ENCODE peak calls at places on chromosomes 3 and 15, in four cellular contexts. Z, A, O and D are unnamed samples.

GRCh38 chr3:195467641-195468390 is 25.0 kb upstream of the ACAP2 start:
- DNase-seq in Z (no peak), A (no peak), O (no peak), D (peak; percentile 48)

GRCh38 chr15:55108448-55108847 is 88.3 kb downstream of the RSL24D1 start:
- DNase-seq in Z (no peak), A (no peak), O (no peak), D (no peak)

GRCh38 chr3:186566772-186567071 is 417 bp downstream of the TBCCD1 start:
- DNase-seq in Z (peak; percentile 12), A (no peak), O (no peak), D (no peak)

GRCh38 chr15:48547305-48547704 is 98.2 kb downstream of the FBN1 start:
- DNase-seq in Z (peak; percentile 80), A (no peak), O (no peak), D (peak; percentile 54)

GRCh38 chr3:35633332-35634124 is 5.8 kb upstream of the ARPP21 start:
- DNase-seq in Z (peak; percentile 34), A (no peak), O (no peak), D (no peak)

GRCh38 chr3:135456182-135456790 is 509.2 kb upstream of the PPP2R3A start:
- DNase-seq in Z (no peak), A (no peak), O (no peak), D (no peak)

GRCh38 chr3:78659386-78659987 is 1108.3 kb downstream of the ROBO1 start:
- DNase-seq in Z (peak; percentile 75), A (peak; percentile 23), O (no peak), D (peak; percentile 62)

GRCh38 chr15:41943543-41944312 is 28.6 kb downstream of the EHD4 start:
- DNase-seq in Z (no peak), A (no peak), O (no peak), D (no peak)

GRCh38 chr15:27232876-27233275 is 261.9 kb downstream of the GABRG3 start:
- DNase-seq in Z (no peak), A (no peak), O (no peak), D (no peak)

GRCh38 chr3:128431803-128432300 is 34.8 kb downstream of the DNAJB8 start:
- DNase-seq in Z (no peak), A (no peak), O (no peak), D (no peak)

GRCh38 chr3:131077904-131078303 is 51.2 kb downstream of the NEK11 start:
- DNase-seq in Z (no peak), A (no peak), O (no peak), D (no peak)

GRCh38 chr3:159080821-159081220 is 279.0 kb downstream of the MFSD1 start:
- DNase-seq in Z (no peak), A (no peak), O (no peak), D (no peak)

GRCh38 chr3:22296641-22297040 is 545.6 kb upstream of the ZNF385D start:
- DNase-seq in Z (peak; percentile 60), A (no peak), O (no peak), D (peak; percentile 58)

GRCh38 chr15:68199340-68199739 is 5.8 kb downstream of the CALML4 start:
- DNase-seq in Z (no peak), A (no peak), O (no peak), D (no peak)

GRCh38 chr3:144770291-144770690 is 798.7 kb downstream of the DIPK2A start:
- DNase-seq in Z (no peak), A (no peak), O (no peak), D (no peak)

GRCh38 chr3:69764861-69765260 is 25.6 kb downstream of the MITF start:
- DNase-seq in Z (no peak), A (no peak), O (no peak), D (no peak)

GRCh38 chr3:119497824-119498187 is 541 bp upstream of the TIMMDC1 start:
- DNase-seq in Z (peak; percentile 46), A (no peak), O (peak; percentile 33), D (peak; percentile 30)

GRCh38 chr15:95362306-95362705 is 968.2 kb upstream of the NR2F2 start:
- DNase-seq in Z (no peak), A (no peak), O (no peak), D (no peak)

GRCh38 chr3:7367968-7368367 is 507.1 kb downstream of the GRM7 start:
- DNase-seq in Z (no peak), A (no peak), O (no peak), D (no peak)

GRCh38 chr15:71114066-71114680 is 1.1 kb upstream of the THSD4 start:
- DNase-seq in Z (no peak), A (no peak), O (no peak), D (no peak)

GRCh38 chr3:73786346-73786807 is 161.6 kb upstream of the PDZRN3 start:
- DNase-seq in Z (peak; percentile 97), A (peak; percentile 73), O (no peak), D (peak; percentile 97)

GRCh38 chr3:42706721-42707619 is 4.4 kb upstream of the HHATL start:
- DNase-seq in Z (no peak), A (no peak), O (peak; percentile 3), D (no peak)

GRCh38 chr3:120059081-120059864 is 35.0 kb downstream of the GSK3B start:
- DNase-seq in Z (no peak), A (no peak), O (no peak), D (no peak)

GRCh38 chr15:83582386-83582785 is 71.5 kb upstream of the ADAMTSL3 start:
- DNase-seq in Z (peak; percentile 45), A (no peak), O (no peak), D (peak; percentile 12)

GRCh38 chr3:125154800-125155269 is 57.7 kb downstream of the SLC12A8 start:
- DNase-seq in Z (no peak), A (no peak), O (no peak), D (no peak)

GRCh38 chr3:102038477-102039142 is 189.3 kb downstream of the NFKBIZ start:
- DNase-seq in Z (no peak), A (no peak), O (no peak), D (no peak)

GRCh38 chr15:100196326-100197058 is 145.3 kb downstream of the ADAMTS17 start:
- DNase-seq in Z (no peak), A (no peak), O (no peak), D (no peak)

GRCh38 chr15:60397772-60398445 is at the start of gene ANXA2:
- DNase-seq in Z (peak; percentile 90), A (no peak), O (peak; percentile 86), D (peak; percentile 88)

GRCh38 chr3:189806171-189806951 is 175.2 kb downstream of the TP63 start:
- DNase-seq in Z (peak; percentile 6), A (no peak), O (no peak), D (no peak)

GRCh38 chr3:106013971-106014370 is 145.2 kb upstream of the CBLB start:
- DNase-seq in Z (peak; percentile 81), A (peak; percentile 83), O (no peak), D (peak; percentile 99)

GRCh38 chr15:62306851-62307504 is 141.9 kb upstream of the C2CD4B start:
- DNase-seq in Z (peak; percentile 84), A (peak; percentile 23), O (peak; percentile 21), D (peak; percentile 83)

GRCh38 chr3:74501001-74501400 is 113.5 kb downstream of the CNTN3 start:
- DNase-seq in Z (no peak), A (no peak), O (no peak), D (peak; percentile 10)

GRCh38 chr3:151047636-151048035 is 37.8 kb upstream of the MED12L start:
- DNase-seq in Z (peak; percentile 80), A (no peak), O (no peak), D (peak; percentile 20)

GRCh38 chr3:163132111-163132510 is 1635.5 kb downstream of the OTOL1 start:
- DNase-seq in Z (no peak), A (no peak), O (no peak), D (no peak)

GRCh38 chr3:93962798-93963197 is 10.9 kb downstream of the PROS1 start:
- DNase-seq in Z (no peak), A (no peak), O (no peak), D (no peak)

GRCh38 chr15:90807074-90807646 is 61.2 kb upstream of the FURIN start:
- DNase-seq in Z (no peak), A (no peak), O (no peak), D (no peak)

GRCh38 chr15:48363474-48363873 is 32.2 kb downstream of the DUT start:
- DNase-seq in Z (no peak), A (no peak), O (no peak), D (no peak)

GRCh38 chr3:14404396-14405119 is 2.2 kb downstream of the SLC6A6 start:
- DNase-seq in Z (no peak), A (no peak), O (no peak), D (no peak)

GRCh38 chr3:14403636-14404395 is 1.4 kb downstream of the SLC6A6 start:
- DNase-seq in Z (peak; percentile 56), A (no peak), O (peak; percentile 72), D (no peak)

GRCh38 chr3:14405120-14405885 is 2.9 kb downstream of the SLC6A6 start:
- DNase-seq in Z (peak; percentile 60), A (no peak), O (no peak), D (no peak)

GRCh38 chr3:14401692-14402303 is 608 bp upstream of the SLC6A6 start:
- DNase-seq in Z (no peak), A (no peak), O (peak; percentile 42), D (no peak)

GRCh38 chr3:14402304-14402811 is at the start of gene SLC6A6:
- DNase-seq in Z (peak; percentile 89), A (peak; percentile 84), O (peak; percentile 96), D (peak; percentile 88)
- TF ChIP-seq CTCF in Z (peak; percentile 33), A (peak; percentile 47), O (peak; percentile 71), D (no peak)

GRCh38 chr15:75620043-75620775 is 5.3 kb downstream of the SNUPN start:
- DNase-seq in Z (peak; percentile 95), A (no peak), O (no peak), D (peak; percentile 81)
- H3K4me3 ChIP-seq in Z (peak overlapping the region; percentile 56), A (peak overlapping the region; percentile 30), O (no peak overlapping the region), D (peak overlapping the region; percentile 47)

GRCh38 chr3:88641033-88641604 is 466.3 kb upstream of the EPHA3 start:
- DNase-seq in Z (no peak), A (no peak), O (no peak), D (no peak)
- TF ChIP-seq CTCF in Z (no peak), A (no peak), O (no peak), D (no peak)

DNA sequence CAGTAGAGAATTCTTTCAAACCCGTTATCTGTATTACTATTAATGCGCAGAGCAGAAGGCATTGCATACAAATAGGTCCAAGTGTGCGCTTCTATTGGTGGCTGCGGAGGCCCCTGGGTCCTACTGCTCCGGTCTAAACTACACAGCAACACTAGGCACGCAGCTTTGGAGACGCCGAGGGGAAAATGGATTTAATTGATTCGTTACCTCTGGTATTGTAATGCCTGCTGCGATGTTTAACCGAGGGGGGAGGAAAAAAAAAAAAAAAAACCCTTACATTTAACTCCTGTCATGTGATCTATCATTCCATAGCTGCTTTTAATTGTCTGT is at the start of gene ROBO1:
- DNase-seq in Z (no peak), A (no peak), O (no peak), D (no peak)
- H3K4me3 ChIP-seq in Z (no peak within 1 kb of the TSS), A (no peak within 1 kb of the TSS), O (peak within 1 kb of the TSS; percentile 23), D (no peak within 1 kb of the TSS)